ENCODE peak calls at places on chromosomes 1 and 21, in six cellular contexts. F is tibial artery, B is uterus, K is left ventricle myocardium inferior, A is endothelial cell of umbilical vein, V is ovary. P is an unnamed sample.

GRCh38 chr1:244913806-244914205 is 49.5 kb upstream of the HNRNPU start:
- DNase-seq in F (no peak), B (no peak), K (no peak), A (no peak), V (no peak), P (no peak)

GRCh38 chr1:239909894-239910293 is 181.8 kb upstream of the FMN2 start:
- DNase-seq in F (no peak), B (no peak), K (no peak), A (no peak), V (no peak), P (no peak)

GRCh38 chr1:31155216-31155806 is 84.4 kb downstream of the NKAIN1 start:
- DNase-seq in F (peak; percentile 78), B (peak; percentile 38), K (peak; percentile 69), A (peak; percentile 41), V (peak; percentile 68), P (peak; percentile 54)

GRCh38 chr21:33293136-33293535 is 27.0 kb downstream of the IL10RB start:
- DNase-seq in F (no peak), B (no peak), K (no peak), A (no peak), V (no peak), P (no peak)

GRCh38 chr1:10834770-10835412 is 38.4 kb upstream of the CASZ1 start:
- DNase-seq in F (no peak), B (no peak), K (no peak), A (no peak), V (no peak), P (no peak)

GRCh38 chr1:26578167-26578566 is 48.6 kb downstream of the RPS6KA1 start:
- DNase-seq in F (no peak), B (no peak), K (no peak), A (no peak), V (no peak), P (no peak)

GRCh38 chr1:201982082-201982922 is at the start of gene RNPEP:
- DNase-seq in F (peak; percentile 87), B (peak; percentile 66), K (peak; percentile 84), A (peak; percentile 57), V (peak; percentile 78), P (peak; percentile 50)

GRCh38 chr1:152743371-152744145 is 14.3 kb upstream of the KPRP start:
- DNase-seq in F (no peak), B (no peak), K (no peak), A (no peak), V (no peak), P (no peak)

GRCh38 chr1:150960646-150961045 is 14.0 kb downstream of the CERS2 start:
- DNase-seq in F (no peak), B (no peak), K (no peak), A (no peak), V (no peak), P (no peak)

GRCh38 chr1:71521655-71522264 is 440.9 kb upstream of the ZRANB2 start:
- DNase-seq in F (no peak), B (no peak), K (no peak), A (peak; percentile 52), V (peak; percentile 49), P (no peak)

GRCh38 chr1:48127735-48128685 is 94.5 kb upstream of the SLC5A9 start:
- DNase-seq in F (no peak), B (no peak), K (no peak), A (no peak), V (no peak), P (no peak)

GRCh38 chr1:18693256-18694098 is 62.8 kb downstream of the PAX7 start:
- DNase-seq in F (no peak), B (no peak), K (no peak), A (no peak), V (no peak), P (no peak)

GRCh38 chr1:111214086-111214801 is 13.3 kb upstream of the CHI3L2 start:
- DNase-seq in F (no peak), B (no peak), K (no peak), A (no peak), V (no peak), P (no peak)

GRCh38 chr1:19877351-19877750 is 4.8 kb upstream of the OTUD3 start:
- DNase-seq in F (no peak), B (no peak), K (no peak), A (no peak), V (no peak), P (no peak)

GRCh38 chr1:19877821-19878636 is 4.2 kb upstream of the OTUD3 start:
- DNase-seq in F (no peak), B (peak; percentile 29), K (no peak), A (no peak), V (no peak), P (no peak)

DNA sequence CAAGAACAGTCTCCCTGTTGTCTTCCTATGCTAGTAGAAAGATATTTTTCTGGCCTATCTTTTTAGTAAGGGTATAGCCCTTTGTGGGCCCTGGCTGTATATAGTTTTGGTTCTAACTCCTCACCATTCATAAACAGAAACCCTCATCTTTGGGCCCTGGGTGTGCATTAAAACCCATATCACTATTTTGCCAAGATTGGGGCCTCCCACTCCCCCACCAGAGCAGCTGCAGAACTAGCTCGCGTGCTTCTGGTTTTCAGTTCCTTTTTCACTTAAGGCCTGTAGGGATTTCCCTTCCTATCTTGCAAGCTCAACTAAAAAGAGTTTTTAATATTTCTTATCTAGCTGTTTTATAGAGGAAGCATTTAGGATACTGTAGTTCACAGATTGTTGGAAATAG is 106.4 kb downstream of the RGL1 start:
- DNase-seq in F (no peak), B (no peak), K (no peak), A (no peak), V (no peak), P (no peak)
- H3K36me3 ChIP-seq in F (peaks cover 12% of the 10 kb centered on the region), B (no peaks in the 10 kb centered on the region), K (peaks cover 72% of the 10 kb centered on the region), A (peaks cover 20% of the 10 kb centered on the region), V (no peaks in the 10 kb centered on the region), P (no peaks in the 10 kb centered on the region)

GRCh38 chr1:236685205-236685916 is 938 bp upstream of the ACTN2 start:
- DNase-seq in F (no peak), B (no peak), K (no peak), A (no peak), V (peak; percentile 21), P (no peak)
- H3K27ac ChIP-seq in F (peak overlapping the region; percentile 74), B (no peak overlapping the region), K (peak overlapping the region; percentile 94), A (no peak overlapping the region), V (no peak overlapping the region), P (no peak overlapping the region)

GRCh38 chr1:17119076-17119743 is at the start of gene PADI2:
- DNase-seq in F (no peak), B (no peak), K (peak; percentile 61), A (peak; percentile 46), V (peak; percentile 35), P (peak; percentile 19)
- H3K4me3 ChIP-seq in F (peak within 1 kb of the TSS; percentile 17), B (no peak within 1 kb of the TSS), K (peak within 1 kb of the TSS; percentile 60), A (no peak within 1 kb of the TSS), V (peak within 1 kb of the TSS; percentile 6), P (no peak within 1 kb of the TSS)

GRCh38 chr1:113118266-113118665 is 45.3 kb downstream of the LRIG2 start:
- DNase-seq in F (no peak), B (no peak), K (no peak), A (no peak), V (no peak), P (no peak)
- H3K36me3 ChIP-seq in F (peaks cover 87% of the 10 kb centered on the region), B (no peaks in the 10 kb centered on the region), K (peaks cover 100% of the 10 kb centered on the region), A (peaks cover 42% of the 10 kb centered on the region), V (no peaks in the 10 kb centered on the region), P (peaks cover 64% of the 10 kb centered on the region)

DNA sequence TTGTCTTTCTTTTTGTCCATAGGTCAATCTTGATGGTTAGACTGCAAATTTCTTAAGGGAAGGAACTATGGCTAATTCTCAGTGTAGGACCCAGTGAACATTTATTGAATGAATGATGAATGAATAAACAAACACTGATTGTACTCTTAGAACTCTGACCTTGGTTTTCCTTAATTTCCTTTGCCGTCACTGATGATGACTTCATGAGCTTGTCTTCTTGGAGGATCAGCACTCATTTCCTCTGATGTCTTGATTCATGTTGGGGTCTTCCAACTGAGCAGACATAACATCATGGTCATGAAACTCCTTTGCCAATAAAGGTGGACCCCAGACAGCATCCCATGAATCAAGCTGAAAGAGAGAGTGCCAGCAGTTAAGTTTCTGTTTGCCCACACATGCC is 96.3 kb downstream of the PLPP3 start:
- DNase-seq in F (no peak), B (no peak), K (no peak), A (peak; percentile 83), V (no peak), P (no peak)
- H3K27ac ChIP-seq in F (no peak overlapping the region), B (no peak overlapping the region), K (no peak overlapping the region), A (peak overlapping the region; percentile 63), V (no peak overlapping the region), P (no peak overlapping the region)

GRCh38 chr1:172255223-172255560 is 165.3 kb upstream of the C1orf105 start:
- DNase-seq in F (no peak), B (no peak), K (no peak), A (no peak), V (no peak), P (no peak)
- H3K4me3 ChIP-seq in F (no peak overlapping the region), B (no peak overlapping the region), K (no peak overlapping the region), A (no peak overlapping the region), V (no peak overlapping the region), P (no peak overlapping the region)

GRCh38 chr1:220153147-220153546 is 59.2 kb downstream of the IARS2 start:
- DNase-seq in F (no peak), B (no peak), K (no peak), A (no peak), V (no peak), P (no peak)
- H3K36me3 ChIP-seq in F (peaks cover 29% of the 10 kb centered on the region), B (no peaks in the 10 kb centered on the region), K (peaks cover 65% of the 10 kb centered on the region), A (peaks cover 12% of the 10 kb centered on the region), V (no peaks in the 10 kb centered on the region), P (peaks cover 18% of the 10 kb centered on the region)

GRCh38 chr1:78045600-78045849 is 241 bp upstream of the GIPC2 start:
- DNase-seq in F (no peak), B (no peak), K (no peak), A (no peak), V (no peak), P (no peak)

GRCh38 chr1:78047131-78047530 is 1.4 kb downstream of the GIPC2 start:
- DNase-seq in F (no peak), B (no peak), K (no peak), A (peak; percentile 77), V (no peak), P (no peak)

GRCh38 chr1:78047631-78048030 is 1.9 kb downstream of the GIPC2 start:
- DNase-seq in F (no peak), B (no peak), K (no peak), A (peak; percentile 69), V (no peak), P (no peak)

GRCh38 chr1:78044796-78045599 is 768 bp upstream of the GIPC2 start:
- DNase-seq in F (no peak), B (no peak), K (no peak), A (peak; percentile 66), V (no peak), P (no peak)

GRCh38 chr1:78045850-78046778 is at the start of gene GIPC2:
- DNase-seq in F (peak; percentile 65), B (no peak), K (peak; percentile 23), A (peak; percentile 59), V (peak; percentile 41), P (peak; percentile 14)
- H3K27ac ChIP-seq in F (peak within 1 kb of the TSS; percentile 55), B (peak within 1 kb of the TSS; percentile 61), K (peak within 1 kb of the TSS; percentile 80), A (peak within 1 kb of the TSS; percentile 53), V (peak within 1 kb of the TSS; percentile 62), P (no peak within 1 kb of the TSS)